ENCODE peak calls at places on chromosome 17, in seven cellular contexts. L is stimulated activated CD4-positive, alpha-beta T cell treated with anti-CD3 and anti-CD28 coated beads, Interleukin-1b, Interleukin-23, amount 100 ng/mL, for 4 hours; J is GM19239; S is effector CD4-positive, alpha-beta T cell; W is A549; H is activated T-cell treated with anti-CD3 and anti-CD28 coated beads, Interleukin-2, amount 50 U/mL, for 4 hours; T is NCI-H1092. V is an unnamed sample.

GRCh38 chr17:73197141-73197540 is 4.3 kb downstream of the COG1 start:
- DNase-seq in L (no peak), J (no peak), S (no peak), W (no peak), H (no peak), T (no peak), V (no peak)

GRCh38 chr17:61361084-61361483 is 38.6 kb upstream of the TBX2 start:
- DNase-seq in L (no peak), J (no peak), S (no peak), W (no peak), H (no peak), T (no peak), V (peak)

GRCh38 chr17:70716551-70716950 is 547.2 kb downstream of the KCNJ2 start:
- DNase-seq in L (no peak), J (no peak), S (no peak), W (no peak), H (no peak), T (no peak), V (no peak)

GRCh38 chr17:78812849-78813248 is 27.8 kb downstream of the USP36 start:
- DNase-seq in L (no peak), J (no peak), S (no peak), W (no peak), H (no peak), T (no peak), V (no peak)

GRCh38 chr17:77409282-77410161 is 268.8 kb downstream of the SEC14L1 start:
- DNase-seq in L (no peak), J (no peak), S (no peak), W (no peak), H (no peak), T (no peak), V (no peak)

GRCh38 chr17:32947736-32948135 is 19.8 kb downstream of the TMEM98 start:
- DNase-seq in L (no peak), J (no peak), S (no peak), W (no peak), H (no peak), T (no peak), V (no peak)

GRCh38 chr17:77869665-77870132 is 88.8 kb upstream of the TNRC6C start:
- DNase-seq in L (no peak), J (peak), S (no peak), W (no peak), H (no peak), T (no peak), V (no peak)

GRCh38 chr17:38559025-38559879 is 46.5 kb downstream of the SRCIN1 start:
- DNase-seq in L (peak), J (peak), S (peak), W (peak), H (peak), T (peak), V (peak)

GRCh38 chr17:60102632-60103047 is 23.9 kb upstream of the HEATR6 start:
- DNase-seq in L (no peak), J (no peak), S (no peak), W (peak), H (no peak), T (no peak), V (no peak)

GRCh38 chr17:14269473-14269872 is 31.4 kb upstream of the HS3ST3B1 start:
- DNase-seq in L (no peak), J (no peak), S (no peak), W (no peak), H (no peak), T (no peak), V (no peak)

GRCh38 chr17:6713130-6713917 is at the start of gene SLC13A5:
- DNase-seq in L (no peak), J (no peak), S (no peak), W (peak), H (no peak), T (no peak), V (no peak)

GRCh38 chr17:2602597-2603017 is 9.2 kb downstream of the PAFAH1B1 start:
- DNase-seq in L (no peak), J (no peak), S (no peak), W (peak), H (no peak), T (no peak), V (peak)

GRCh38 chr17:47808830-47809480 is 12.6 kb downstream of the OSBPL7 start:
- DNase-seq in L (no peak), J (no peak), S (no peak), W (no peak), H (no peak), T (no peak), V (no peak)

GRCh38 chr17:18280766-18281165 is 20.3 kb downstream of the MIEF2 start:
- DNase-seq in L (no peak), J (no peak), S (no peak), W (no peak), H (no peak), T (peak), V (no peak)

GRCh38 chr17:82118815-82119380 is 20.9 kb upstream of the FASN start:
- DNase-seq in L (no peak), J (no peak), S (no peak), W (no peak), H (no peak), T (no peak), V (no peak)

GRCh38 chr17:76822184-76822778 is 45.9 kb upstream of the MGAT5B start:
- DNase-seq in L (no peak), J (no peak), S (no peak), W (no peak), H (no peak), T (no peak), V (no peak)

GRCh38 chr17:81552244-81553017 is at the start of gene FAAP100:
- DNase-seq in L (peak), J (peak), S (peak), W (peak), H (peak), T (peak), V (peak)

GRCh38 chr17:44976198-44976597 is 8.1 kb upstream of the C1QL1 start:
- DNase-seq in L (no peak), J (no peak), S (no peak), W (no peak), H (no peak), T (no peak), V (no peak)

GRCh38 chr17:3038941-3039340 is 24.5 kb downstream of the OR1D5 start:
- DNase-seq in L (no peak), J (no peak), S (no peak), W (no peak), H (no peak), T (no peak), V (no peak)

GRCh38 chr17:47993031-47993546 is 22.2 kb downstream of the CDK5RAP3 start:
- DNase-seq in L (no peak), J (no peak), S (no peak), W (no peak), H (no peak), T (no peak), V (no peak)

GRCh38 chr17:6913608-6914443 is 82.0 kb upstream of the ALOX12 start:
- DNase-seq in L (peak), J (peak), S (peak), W (peak), H (peak), T (peak), V (peak)

GRCh38 chr17:74842599-74843351 is 16.9 kb downstream of the GRIN2C start:
- DNase-seq in L (no peak), J (peak), S (no peak), W (peak), H (no peak), T (peak), V (peak)

GRCh38 chr17:39270923-39271322 is 45.2 kb upstream of the STAC2 start:
- DNase-seq in L (no peak), J (no peak), S (no peak), W (peak), H (no peak), T (no peak), V (no peak)

GRCh38 chr17:77319211-77320031 is 178.7 kb downstream of the SEC14L1 start:
- DNase-seq in L (peak), J (peak), S (peak), W (peak), H (peak), T (no peak), V (peak)

GRCh38 chr17:1169471-1169908 is 10.3 kb downstream of the ABR start:
- DNase-seq in L (no peak), J (no peak), S (no peak), W (no peak), H (no peak), T (no peak), V (peak)

GRCh38 chr17:31739300-31739699 is 119.7 kb downstream of the COPRS start:
- DNase-seq in L (no peak), J (no peak), S (no peak), W (no peak), H (no peak), T (no peak), V (no peak)

GRCh38 chr17:49201481-49201927 is 8.9 kb downstream of the GNGT2 start:
- DNase-seq in L (no peak), J (no peak), S (no peak), W (no peak), H (no peak), T (no peak), V (no peak)

GRCh38 chr17:11853321-11854151 is 143.7 kb downstream of the ZNF18 start:
- DNase-seq in L (no peak), J (no peak), S (no peak), W (no peak), H (no peak), T (no peak), V (no peak)

GRCh38 chr17:39863918-39864746 is at the start of gene IKZF3:
- DNase-seq in L (peak), J (no peak), S (peak), W (peak), H (peak), T (peak), V (peak)

GRCh38 chr17:42843358-42843934 is 934 bp upstream of the AOC2 start:
- DNase-seq in L (no peak), J (no peak), S (no peak), W (peak), H (no peak), T (peak), V (peak)

GRCh38 chr17:36593651-36594316 is 2.1 kb downstream of the DHRS11 start:
- DNase-seq in L (no peak), J (no peak), S (no peak), W (no peak), H (no peak), T (no peak), V (peak)

GRCh38 chr17:27389542-27390140 is 66.6 kb upstream of the KSR1 start:
- DNase-seq in L (no peak), J (no peak), S (no peak), W (no peak), H (no peak), T (no peak), V (no peak)

GRCh38 chr17:71667661-71668060 is 453.2 kb upstream of the SOX9 start:
- DNase-seq in L (no peak), J (no peak), S (no peak), W (no peak), H (no peak), T (no peak), V (no peak)

GRCh38 chr17:58032691-58033415 is 25.8 kb upstream of the SRSF1 start:
- DNase-seq in L (no peak), J (no peak), S (no peak), W (no peak), H (no peak), T (no peak), V (no peak)

V was measured in PC-9.